ENCODE peak calls at places on chromosomes 5 and 9, in six cellular contexts. B is cardiac fibroblast, P is hippocampal formation, M is colonic mucosa, R is AG20443, C is EH. J is an unnamed sample.

GRCh38 chr9:93081931-93082330 is 14.1 kb upstream of the CARD19 start:
- DNase-seq in B (peak), P (no peak), M (peak), R (peak), C (peak), J (no peak)

GRCh38 chr5:63211413-63212132 is 633.0 kb downstream of the LRRC70 start:
- DNase-seq in B (no peak), P (no peak), M (no peak), R (no peak), C (no peak), J (no peak)

GRCh38 chr5:149452007-149452664 is 73.0 kb upstream of the IL17B start:
- DNase-seq in B (peak), P (peak), M (peak), R (no peak), C (peak), J (no peak)

GRCh38 chr5:127723571-127723970 is 20.4 kb downstream of the CCDC192 start:
- DNase-seq in B (peak), P (no peak), M (no peak), R (no peak), C (peak), J (no peak)

GRCh38 chr9:96006961-96007360 is 131.5 kb downstream of the ERCC6L2 start:
- DNase-seq in B (no peak), P (no peak), M (no peak), R (peak), C (peak), J (no peak)

GRCh38 chr5:35089688-35090314 is 42.1 kb upstream of the AGXT2 start:
- DNase-seq in B (peak), P (peak), M (peak), R (peak), C (peak), J (peak)

GRCh38 chr5:74107899-74108298 is 481.9 kb downstream of the ARHGEF28 start:
- DNase-seq in B (no peak), P (no peak), M (no peak), R (no peak), C (no peak), J (no peak)

GRCh38 chr5:10832987-10833386 is 72.0 kb upstream of the DAP start:
- DNase-seq in B (no peak), P (no peak), M (no peak), R (peak), C (no peak), J (no peak)

GRCh38 chr5:98111686-98112085 is 661.8 kb upstream of the RGMB start:
- DNase-seq in B (no peak), P (no peak), M (no peak), R (no peak), C (peak), J (no peak)